ENCODE peak calls at places on chromosomes 2 and 18, in nine cellular contexts. Q, D, B, N, J, A, K, L and I are unnamed samples.

GRCh38 chr18:48803951-48804855 is 146.6 kb downstream of the SMAD7 start:
- DNase-seq in B (no peak), A (no peak), D (peak), Q (no peak), L (no peak), J (peak), N (no peak), K (no peak), I (no peak)

GRCh38 chr2:100865819-100866462 is 46.0 kb downstream of the NPAS2 start:
- DNase-seq in B (peak), J (no peak), L (peak), A (no peak), N (no peak), D (no peak), K (no peak), Q (no peak), I (peak)

GRCh38 chr2:180196419-180196977 is 189.4 kb upstream of the CWC22 start:
- DNase-seq in Q (no peak), A (no peak), K (no peak), L (no peak), B (no peak), J (no peak), N (no peak), D (no peak), I (no peak)

GRCh38 chr2:20563833-20564232 is 87.1 kb downstream of the HS1BP3 start:
- DNase-seq in L (no peak), K (no peak), B (no peak), A (no peak), N (no peak), Q (no peak), J (no peak), D (no peak), I (no peak)

GRCh38 chr2:206920310-206920709 is 19.0 kb upstream of the CPO start:
- DNase-seq in B (no peak), J (no peak), N (no peak), K (no peak), D (peak), Q (no peak), A (no peak), L (no peak), I (no peak)

GRCh38 chr2:5946210-5947118 is 254.3 kb downstream of the SOX11 start:
- DNase-seq in L (no peak), B (no peak), Q (no peak), K (no peak), A (no peak), N (no peak), D (no peak), J (no peak), I (no peak)

GRCh38 chr18:63218472-63218871 is 101.1 kb downstream of the BCL2 start:
- DNase-seq in Q (no peak), K (no peak), B (no peak), A (no peak), D (no peak), L (no peak), J (no peak), N (no peak), I (no peak)

GRCh38 chr2:64202206-64202864 is 58.1 kb upstream of the PELI1 start:
- DNase-seq in B (peak), J (no peak), D (no peak), N (no peak), K (no peak), L (peak), A (no peak), Q (no peak), I (no peak)

GRCh38 chr2:239179851-239180371 is 220.9 kb downstream of the HDAC4 start:
- DNase-seq in L (no peak), D (no peak), N (no peak), J (no peak), Q (no peak), B (no peak), K (no peak), A (no peak), I (no peak)

GRCh38 chr18:57438669-57439616 is 3.8 kb downstream of the ONECUT2 start:
- DNase-seq in K (no peak), Q (peak), D (no peak), N (no peak), B (peak), L (no peak), J (peak), A (no peak), I (no peak)

GRCh38 chr18:46067431-46068007 is 4.5 kb downstream of the PSTPIP2 start:
- DNase-seq in K (no peak), B (peak), L (peak), Q (no peak), A (no peak), N (no peak), J (no peak), D (no peak), I (no peak)

GRCh38 chr2:33158482-33159003 is 211.8 kb downstream of the LTBP1 start:
- DNase-seq in L (peak), J (no peak), D (no peak), N (no peak), Q (no peak), B (no peak), K (no peak), A (no peak), I (peak)

DNA sequence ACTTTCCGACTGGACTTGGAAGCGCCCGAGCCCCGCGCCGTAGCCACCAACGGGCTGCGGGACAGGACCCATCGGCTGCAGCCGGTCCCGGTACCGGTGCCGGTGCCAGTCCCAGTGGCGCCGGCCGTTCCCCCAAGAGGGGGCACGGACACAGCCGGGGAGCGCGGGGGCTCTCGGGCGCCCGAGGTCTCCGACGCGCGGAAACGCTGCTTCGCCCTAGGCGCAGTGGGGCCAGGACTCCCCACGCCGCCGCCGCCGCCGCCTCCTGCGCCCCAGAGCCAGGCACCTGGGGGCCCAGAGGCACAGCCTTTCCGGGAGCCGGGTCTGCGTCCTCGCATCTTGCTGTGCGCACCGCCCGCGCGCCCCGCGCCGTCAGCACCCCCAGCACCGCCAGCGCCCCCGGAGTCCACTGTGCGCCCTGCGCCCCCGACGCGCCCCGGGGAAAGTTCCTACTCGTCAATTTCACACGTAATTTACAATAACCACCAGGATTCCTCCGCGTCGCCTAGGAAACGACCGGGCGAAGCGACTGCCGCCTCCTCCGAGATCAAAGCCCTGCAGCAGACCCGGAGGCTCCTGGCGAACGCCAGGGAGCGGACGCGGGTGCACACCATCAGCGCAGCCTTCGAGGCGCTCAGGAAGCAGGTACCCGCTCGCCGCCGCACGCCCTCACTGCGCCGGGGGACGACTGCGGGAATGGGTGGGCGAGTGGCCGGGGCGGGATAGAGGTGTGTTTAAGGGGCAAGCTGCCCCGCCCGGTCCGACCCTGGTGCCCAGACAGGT is 713 bp downstream of the ATOH8 start:
- DNase-seq in N (no peak), Q (peak), J (peak), B (peak), L (no peak), D (peak), A (no peak), K (no peak), I (no peak)
- TF ChIP-seq CTCF in N (peak), Q (peak), J (peak), B (no peak), L (no peak), D (no peak), A (no peak), K (peak), I (no peak)

DNA sequence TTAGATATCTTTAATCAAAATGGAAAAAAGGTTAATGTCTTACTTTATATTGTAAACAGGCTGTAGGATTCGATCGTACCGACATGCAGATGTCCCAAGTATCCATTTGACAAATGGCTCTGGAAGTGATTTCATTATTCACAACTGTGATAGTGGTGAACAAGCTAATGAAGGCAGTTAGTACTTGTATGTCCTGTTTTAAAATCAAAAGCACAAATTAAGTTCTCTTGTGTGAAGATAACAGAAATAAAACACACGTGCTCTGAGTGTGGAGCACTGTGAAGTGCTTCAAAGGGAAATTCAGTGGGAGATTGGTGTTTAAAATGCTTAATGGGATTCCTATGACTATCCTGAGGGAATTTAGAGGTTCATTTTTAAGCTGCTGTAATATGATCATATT is 8.6 kb upstream of the LRP1B start:
- DNase-seq in A (no peak), L (no peak), J (no peak), D (no peak), N (no peak), Q (no peak), B (no peak), K (no peak), I (no peak)
- TF ChIP-seq CTCF in A (no peak), L (no peak), J (no peak), D (no peak), N (no peak), Q (no peak), B (no peak), K (no peak), I (no peak)

DNA sequence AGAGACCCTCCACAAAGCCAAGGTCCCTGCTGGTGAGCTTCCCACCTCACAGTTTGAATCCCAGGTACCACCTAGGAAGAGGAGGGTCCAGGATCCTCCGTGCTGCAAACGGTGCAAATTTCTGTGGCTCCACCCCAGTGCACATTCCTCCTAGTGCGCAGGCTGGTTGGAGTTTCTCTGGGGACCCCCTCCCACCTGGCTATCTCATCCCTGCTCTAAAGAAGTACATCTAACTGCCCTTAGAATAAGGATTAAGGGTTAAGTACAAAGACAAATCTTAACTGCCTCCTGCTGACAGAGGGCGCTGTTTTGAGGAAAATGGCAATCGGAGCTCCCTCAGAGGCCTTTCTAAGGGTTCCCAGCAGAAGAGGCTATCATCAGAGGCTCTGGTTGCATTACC is 109.6 kb upstream of the FSIP2 start:
- DNase-seq in Q (no peak), A (peak), K (no peak), N (no peak), L (no peak), J (peak), B (peak), D (peak), I (no peak)
- TF ChIP-seq CTCF in Q (no peak), A (peak), K (peak), N (peak), L (peak), J (peak), B (no peak), D (peak), I (peak)

DNA sequence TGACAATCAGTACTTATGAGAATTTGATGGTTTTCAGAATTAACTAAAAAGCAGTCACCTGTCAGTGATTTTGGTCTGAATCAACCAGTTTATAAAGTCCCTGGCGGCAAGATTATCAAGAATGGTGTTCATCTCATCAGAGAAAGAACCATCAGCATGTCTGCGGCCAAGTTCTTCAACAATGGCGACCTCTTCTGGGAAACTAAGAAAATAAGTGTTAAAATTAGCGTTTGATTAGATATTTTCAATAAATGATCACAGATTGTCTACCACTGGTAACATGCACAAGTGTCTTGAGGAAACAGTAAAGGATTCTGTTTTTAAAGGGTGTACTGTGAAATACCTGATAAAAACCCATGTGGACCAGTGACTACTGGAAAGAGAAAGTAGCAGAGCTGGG is 8.1 kb downstream of the GCG start:
- DNase-seq in J (no peak), L (no peak), K (no peak), A (no peak), B (no peak), D (no peak), N (no peak), Q (no peak), I (no peak)
- TF ChIP-seq CTCF in J (no peak), L (no peak), K (no peak), A (no peak), B (no peak), D (peak), N (no peak), Q (no peak), I (peak)